ENCODE peak calls at places on chromosomes 5 and 9, in eight cellular contexts. R is PC-9; E is upper lobe of left lung; S is D341Med; K is CD4-positive, CD25-positive, alpha-beta regulatory T cell; G is kidney epithelial cell; N is omental fat pad; D is mesendoderm. C is an unnamed sample.

GRCh38 chr5:134567651-134568338 is 42.3 kb downstream of the JADE2 start:
- DNase-seq in D (no peak), G (no peak), E (peak), K (no peak), N (no peak), R (no peak), S (no peak), C (peak)

GRCh38 chr9:87793292-87793691 is 67.4 kb downstream of the CTSL start:
- DNase-seq in D (peak), E (peak), R (peak), G (peak), N (no peak), S (no peak), K (no peak), C (no peak)

GRCh38 chr9:33320568-33321261 is 30.4 kb downstream of the NFX1 start:
- DNase-seq in E (no peak), D (no peak), K (no peak), G (peak), R (peak), N (no peak), S (no peak), C (peak)

GRCh38 chr5:94017579-94017978 is 276.2 kb upstream of the POU5F2 start:
- DNase-seq in E (no peak), K (no peak), D (no peak), S (no peak), G (no peak), N (no peak), R (no peak), C (no peak)

GRCh38 chr9:78325343-78325742 is 28.4 kb downstream of the PSAT1 start:
- DNase-seq in E (no peak), N (no peak), D (peak), G (no peak), K (no peak), R (no peak), S (no peak), C (no peak)

GRCh38 chr5:1529498-1529897 is 5.7 kb upstream of the LPCAT1 start:
- DNase-seq in N (no peak), R (no peak), E (no peak), S (no peak), G (no peak), K (no peak), D (no peak), C (no peak)

GRCh38 chr5:36685631-36686147 is 79.3 kb downstream of the SLC1A3 start:
- DNase-seq in N (no peak), G (no peak), K (no peak), E (peak), S (no peak), R (peak), D (no peak), C (no peak)

GRCh38 chr5:59066367-59067163 is 483.7 kb downstream of the RAB3C start:
- DNase-seq in K (no peak), E (no peak), S (no peak), G (no peak), D (no peak), N (no peak), R (no peak), C (no peak)

GRCh38 chr5:89087551-89088318 is 204.8 kb upstream of the MEF2C start:
- DNase-seq in E (no peak), G (no peak), D (no peak), N (no peak), K (no peak), R (no peak), S (peak), C (no peak)

GRCh38 chr9:116437411-116438370 is 249.4 kb upstream of the TRIM32 start:
- DNase-seq in S (no peak), K (no peak), G (no peak), D (peak), E (no peak), N (no peak), R (no peak), C (no peak)

GRCh38 chr5:81768960-81769452 is 18.1 kb upstream of the SSBP2 start:
- DNase-seq in R (peak), S (no peak), D (no peak), N (no peak), G (peak), E (no peak), K (no peak), C (peak)

GRCh38 chr5:180607861-180608571 is 16.7 kb upstream of the SCGB3A1 start:
- DNase-seq in D (peak), S (no peak), G (no peak), K (no peak), R (no peak), E (peak), N (no peak), C (no peak)

GRCh38 chr5:176652136-176652535 is 4.9 kb downstream of the TSPAN17 start:
- DNase-seq in R (no peak), S (no peak), E (no peak), G (no peak), K (no peak), N (no peak), D (peak), C (no peak)

GRCh38 chr5:39520232-39520572 is 95.4 kb upstream of the DAB2 start:
- DNase-seq in K (no peak), D (no peak), R (no peak), S (no peak), N (no peak), E (no peak), G (no peak), C (no peak)

GRCh38 chr5:157253547-157253946 is 12.4 kb upstream of the CYFIP2 start:
- DNase-seq in N (no peak), S (peak), R (no peak), G (no peak), D (peak), E (peak), K (no peak), C (peak)

GRCh38 chr9:137457406-137458193 is 1.5 kb downstream of the NSMF start:
- DNase-seq in K (no peak), D (no peak), G (no peak), R (no peak), E (no peak), N (no peak), S (no peak), C (no peak)

GRCh38 chr5:118249386-118249785 is 739.0 kb downstream of the DTWD2 start:
- DNase-seq in D (no peak), K (no peak), N (no peak), G (no peak), E (no peak), R (no peak), S (no peak), C (no peak)

GRCh38 chr9:129908846-129909245 is 73.6 kb downstream of the USP20 start:
- DNase-seq in S (no peak), N (no peak), K (no peak), G (no peak), D (no peak), E (no peak), R (no peak), C (no peak)

GRCh38 chr5:76888733-76889300 is 39.0 kb downstream of the S100Z start:
- DNase-seq in D (no peak), S (no peak), N (no peak), E (no peak), G (no peak), R (no peak), K (no peak), C (no peak)

GRCh38 chr5:165055476-165055875 is 1550.1 kb downstream of the MAT2B start:
- DNase-seq in E (no peak), K (no peak), G (no peak), R (no peak), S (no peak), N (no peak), D (no peak), C (no peak)

GRCh38 chr9:94922691-94923107 is 196.2 kb downstream of the AOPEP start:
- DNase-seq in G (no peak), K (no peak), E (no peak), S (no peak), N (no peak), D (no peak), R (peak), C (no peak)

GRCh38 chr5:91223886-91224285 is 159.2 kb downstream of the ARRDC3 start:
- DNase-seq in K (no peak), S (no peak), N (no peak), G (no peak), R (no peak), E (no peak), D (no peak), C (no peak)

GRCh38 chr5:5826911-5827310 is 404.4 kb downstream of the ICE1 start:
- DNase-seq in N (no peak), R (peak), E (no peak), G (no peak), D (peak), K (no peak), S (no peak), C (no peak)

GRCh38 chr5:31106742-31107546 is 86.5 kb upstream of the CDH6 start:
- DNase-seq in K (no peak), D (peak), E (no peak), R (no peak), G (peak), S (no peak), N (no peak), C (no peak)

C was measured in SW 1271.